ENCODE peak calls at places on chromosome 2, in seven cellular contexts. P is CD8-positive, alpha-beta T cell; B is thoracic aorta; C is left ventricle myocardium inferior; L is tibial artery; S is suprapubic skin; V is ovary. M is an unnamed sample.

GRCh38 chr2:49224426-49225010 is 70.2 kb upstream of the FSHR start:
- DNase-seq in L (no peak), C (peak; percentile 23), V (no peak), B (no peak), S (no peak), P (no peak), M (no peak)

GRCh38 chr2:110097506-110098220 is 18.0 kb downstream of the MALL start:
- DNase-seq in P (no peak), B (no peak), S (no peak), V (no peak), C (no peak), L (no peak), M (no peak)

GRCh38 chr2:221034026-221034701 is 537.9 kb downstream of the EPHA4 start:
- DNase-seq in L (no peak), S (no peak), C (no peak), B (no peak), P (no peak), V (no peak), M (no peak)

GRCh38 chr2:70828914-70829824 is 6.4 kb downstream of the CD207 start:
- DNase-seq in C (peak; percentile 21), B (no peak), S (no peak), L (no peak), V (no peak), P (no peak), M (peak; percentile 67)

GRCh38 chr2:72980535-72981217 is 63.4 kb downstream of the EMX1 start:
- DNase-seq in C (no peak), V (no peak), B (no peak), P (no peak), S (no peak), L (no peak), M (no peak)

GRCh38 chr2:5148392-5149085 is 543.6 kb upstream of the SOX11 start:
- DNase-seq in P (no peak), V (no peak), B (no peak), L (no peak), S (no peak), C (no peak), M (no peak)

GRCh38 chr2:200393191-200393590 is 86.7 kb downstream of the SPATS2L start:
- DNase-seq in C (no peak), B (no peak), P (no peak), V (no peak), S (no peak), L (no peak), M (no peak)

GRCh38 chr2:233840520-233840919 is 13.8 kb downstream of the HJURP start:
- DNase-seq in C (no peak), S (no peak), V (no peak), P (no peak), L (no peak), B (no peak), M (peak; percentile 34)

GRCh38 chr2:94758546-94758945 is 112.7 kb upstream of the TEKT4 start:
- DNase-seq in P (no peak), L (no peak), V (no peak), S (no peak), C (no peak), B (no peak), M (no peak)

GRCh38 chr2:20561703-20562454 is 89.0 kb downstream of the HS1BP3 start:
- DNase-seq in S (no peak), B (no peak), P (no peak), V (no peak), C (no peak), L (no peak), M (no peak)

GRCh38 chr2:134189009-134189717 is 64.7 kb upstream of the MGAT5 start:
- DNase-seq in V (no peak), S (no peak), B (no peak), P (no peak), C (no peak), L (no peak), M (no peak)

GRCh38 chr2:148027822-148028221 is 6.9 kb downstream of the MBD5 start:
- DNase-seq in C (no peak), L (no peak), S (no peak), P (no peak), V (no peak), B (no peak), M (no peak)

GRCh38 chr2:55151721-55152433 is 80.2 kb downstream of the CLHC1 start:
- DNase-seq in B (no peak), V (no peak), L (no peak), P (no peak), C (no peak), S (peak; percentile 7), M (no peak)

GRCh38 chr2:126887506-126887905 is 11.2 kb upstream of the TEX51 start:
- DNase-seq in S (peak; percentile 40), B (no peak), P (no peak), V (no peak), C (no peak), L (no peak), M (no peak)

GRCh38 chr2:161041356-161041755 is 118.9 kb upstream of the TANK start:
- DNase-seq in C (no peak), B (no peak), P (no peak), S (no peak), L (no peak), V (no peak), M (no peak)

GRCh38 chr2:161044937-161045336 is 115.3 kb upstream of the TANK start:
- DNase-seq in C (no peak), P (no peak), B (no peak), V (peak; percentile 53), S (no peak), L (peak; percentile 28), M (no peak)

GRCh38 chr2:161046876-161047275 is 113.4 kb upstream of the TANK start:
- DNase-seq in L (no peak), V (no peak), B (no peak), P (no peak), C (no peak), S (no peak), M (no peak)

GRCh38 chr2:161045726-161046125 is 114.5 kb upstream of the TANK start:
- DNase-seq in V (no peak), C (no peak), L (no peak), S (no peak), B (no peak), P (no peak), M (no peak)

DNA sequence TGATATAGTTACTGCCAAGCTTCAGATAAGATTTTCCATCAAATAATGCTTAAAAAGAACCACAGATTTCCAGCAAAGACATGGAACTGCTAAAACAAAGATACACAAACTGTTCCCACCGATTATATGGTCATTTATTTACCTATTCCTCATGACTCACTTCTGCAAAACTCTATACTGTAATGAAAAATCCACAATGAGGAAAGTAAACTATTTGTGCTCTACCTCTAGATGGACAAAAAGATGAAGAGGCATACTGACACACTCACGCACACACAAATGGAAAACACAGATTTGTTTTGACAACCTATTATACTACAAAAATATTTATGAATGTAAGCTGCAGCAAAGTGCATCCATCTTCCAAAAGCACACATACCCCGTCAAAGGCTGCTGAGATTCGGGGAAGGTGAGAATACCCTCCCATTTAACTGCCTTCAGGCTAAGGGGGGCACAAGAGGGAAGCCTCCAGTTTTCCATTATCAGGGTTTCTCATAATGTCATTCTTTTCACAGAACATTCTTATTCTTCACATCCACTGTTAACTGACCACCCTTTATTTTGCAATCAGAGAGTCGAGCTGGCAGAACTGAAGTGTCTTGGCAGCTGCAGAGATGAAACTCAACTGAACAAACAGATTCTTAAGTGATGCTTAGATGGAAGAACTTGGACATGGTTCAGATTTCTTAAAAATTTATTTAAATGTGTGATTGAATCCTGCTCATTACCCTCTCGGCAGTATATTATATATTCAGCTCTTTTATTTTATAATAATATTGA is 115.9 kb upstream of the TANK start:
- DNase-seq in S (no peak), V (peak; percentile 48), B (no peak), L (peak; percentile 64), C (peak; percentile 16), P (no peak), M (no peak)
- H3K27ac ChIP-seq in S (peak overlapping the region; percentile 31), V (peak overlapping the region; percentile 4), B (no peak overlapping the region), L (no peak overlapping the region), C (peak overlapping the region; percentile 36), P (no peak overlapping the region), M (no peak overlapping the region)

GRCh38 chr2:102111823-102112222 is 30.7 kb upstream of the IL1R1 start:
- DNase-seq in L (no peak), C (no peak), P (no peak), B (no peak), V (no peak), S (no peak), M (no peak)

GRCh38 chr2:102114290-102114721 is 28.2 kb upstream of the IL1R1 start:
- DNase-seq in B (no peak), L (no peak), C (no peak), S (no peak), P (no peak), V (no peak), M (no peak)

GRCh38 chr2:102114851-102115497 is 27.6 kb upstream of the IL1R1 start:
- DNase-seq in P (no peak), L (no peak), S (no peak), V (no peak), B (no peak), C (no peak), M (no peak)

GRCh38 chr2:102112271-102112670 is 30.3 kb upstream of the IL1R1 start:
- DNase-seq in S (no peak), C (no peak), B (no peak), P (no peak), L (no peak), V (no peak), M (no peak)

DNA sequence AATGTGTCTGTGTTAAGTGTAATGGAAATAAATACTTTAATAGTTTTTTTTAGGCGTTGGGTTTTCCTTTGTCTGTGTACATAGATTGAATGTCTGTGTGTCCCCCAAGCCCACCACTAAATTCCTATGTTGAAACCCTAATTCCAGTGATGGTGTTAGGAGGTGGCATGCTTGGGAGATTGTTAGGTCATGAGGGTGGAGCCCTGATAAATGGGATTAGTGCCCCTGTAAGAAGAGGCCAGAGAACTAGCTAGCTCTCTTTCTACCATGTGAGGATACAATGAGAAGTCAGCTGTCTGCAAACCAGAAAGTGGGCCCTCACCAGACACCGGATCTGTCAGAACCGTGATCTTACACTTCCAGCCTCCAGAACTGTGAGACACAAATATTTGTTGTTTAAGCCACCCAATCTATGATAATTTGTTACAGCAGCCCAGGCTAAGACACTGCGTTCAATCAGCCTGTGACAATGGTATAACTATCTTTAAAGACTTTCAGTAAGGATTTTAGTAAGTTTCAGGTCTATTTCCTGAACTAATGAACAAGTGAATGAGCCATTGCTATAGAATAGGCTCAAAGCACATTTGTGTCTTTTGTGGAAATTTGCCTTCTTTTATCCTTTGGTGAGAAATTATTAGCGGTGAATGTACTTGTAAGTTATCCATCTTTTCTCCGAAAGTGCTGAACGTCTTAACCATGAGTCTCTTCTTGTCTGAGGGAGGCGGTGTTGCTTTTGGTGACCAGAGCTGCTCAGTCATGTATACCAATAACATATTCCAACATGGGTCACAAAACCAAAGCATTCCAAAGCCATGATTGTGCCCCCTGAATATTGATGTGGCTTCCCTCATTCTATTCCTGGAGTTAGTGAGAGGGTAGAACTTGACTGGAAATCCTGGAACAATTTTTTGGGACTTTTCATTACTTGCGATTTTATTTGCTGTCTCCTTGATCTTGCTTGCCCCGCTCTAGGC is 29.6 kb upstream of the IL1R1 start:
- DNase-seq in P (no peak), L (no peak), B (no peak), S (no peak), C (no peak), V (no peak), M (no peak)
- TF ChIP-seq CTCF in P (no peak), L (no peak), B (no peak), S (no peak), C (no peak), V (no peak), M (no peak)

GRCh38 chr2:234863043-234863934 is 88.5 kb upstream of the SH3BP4 start:
- DNase-seq in S (no peak), V (peak; percentile 61), P (no peak), B (no peak), C (peak; percentile 25), L (no peak), M (no peak)
- H3K27ac ChIP-seq in S (peak overlapping the region; percentile 84), V (no peak overlapping the region), P (no peak overlapping the region), B (no peak overlapping the region), C (peak overlapping the region; percentile 59), L (no peak overlapping the region), M (no peak overlapping the region)

GRCh38 chr2:99403524-99403923 is 66.3 kb downstream of the EIF5B start:
- DNase-seq in V (no peak), C (no peak), L (no peak), B (no peak), S (no peak), P (no peak), M (no peak)
- TF ChIP-seq CTCF in V (no peak), C (peak; percentile 25), L (no peak), B (no peak), S (no peak), P (no peak), M (no peak)